ENCODE peak calls at places on chromosomes 4 and X, in nine cellular contexts. One of them, this sample, is unnamed.

GRCh38 chr4:2263701-2264321 is 1.9 kb upstream of the MXD4 start:
- DNase-seq in hepatocyte: no peak
- DNase-seq in fibroblast of pulmonary artery: no peak
- DNase-seq in SK-N-SH: no peak
- DNase-seq in pancreas: no peak
- DNase-seq in AG04450: no peak
- DNase-seq in thyroid gland: no peak
- DNase-seq in suprapubic skin: no peak
- DNase-seq in HFF-Myc: no peak
- DNase-seq in this sample: no peak

GRCh38 chr4:166274775-166275174 is 401.7 kb downstream of the TLL1 start:
- DNase-seq in fibroblast of pulmonary artery: no peak
- DNase-seq in thyroid gland: no peak
- DNase-seq in HFF-Myc: no peak
- DNase-seq in SK-N-SH: no peak
- DNase-seq in AG04450: no peak
- DNase-seq in hepatocyte: no peak
- DNase-seq in suprapubic skin: no peak
- DNase-seq in pancreas: no peak
- DNase-seq in this sample: no peak

GRCh38 chrX:19670854-19671620 is 155.7 kb upstream of the MAP3K15 start:
- DNase-seq in SK-N-SH: peak; percentile 4
- DNase-seq in HFF-Myc: peak; percentile 60
- DNase-seq in AG04450: peak; percentile 36
- DNase-seq in hepatocyte: peak; percentile 50
- DNase-seq in fibroblast of pulmonary artery: peak; percentile 84
- DNase-seq in thyroid gland: peak; percentile 69
- DNase-seq in suprapubic skin: peak; percentile 77
- DNase-seq in pancreas: no peak
- DNase-seq in this sample: peak; percentile 61

GRCh38 chr4:108959497-108959896 is 196.6 kb upstream of the ETNPPL start:
- DNase-seq in pancreas: no peak
- DNase-seq in SK-N-SH: no peak
- DNase-seq in fibroblast of pulmonary artery: no peak
- DNase-seq in AG04450: no peak
- DNase-seq in hepatocyte: no peak
- DNase-seq in suprapubic skin: no peak
- DNase-seq in HFF-Myc: no peak
- DNase-seq in thyroid gland: no peak
- DNase-seq in this sample: peak; percentile 65

GRCh38 chr4:94546949-94547348 is 95.2 kb downstream of the PDLIM5 start:
- DNase-seq in fibroblast of pulmonary artery: no peak
- DNase-seq in AG04450: no peak
- DNase-seq in suprapubic skin: no peak
- DNase-seq in thyroid gland: no peak
- DNase-seq in HFF-Myc: no peak
- DNase-seq in hepatocyte: no peak
- DNase-seq in pancreas: no peak
- DNase-seq in SK-N-SH: no peak
- DNase-seq in this sample: no peak

GRCh38 chr4:172650758-172651495 is 517.7 kb upstream of the GALNT7 start:
- DNase-seq in hepatocyte: peak; percentile 5
- DNase-seq in HFF-Myc: no peak
- DNase-seq in AG04450: no peak
- DNase-seq in SK-N-SH: no peak
- DNase-seq in fibroblast of pulmonary artery: no peak
- DNase-seq in pancreas: no peak
- DNase-seq in suprapubic skin: no peak
- DNase-seq in thyroid gland: no peak
- DNase-seq in this sample: peak; percentile 13

GRCh38 chrX:50920132-50920531 is 9.6 kb downstream of the BMP15 start:
- DNase-seq in AG04450: no peak
- DNase-seq in SK-N-SH: no peak
- DNase-seq in thyroid gland: no peak
- DNase-seq in suprapubic skin: no peak
- DNase-seq in HFF-Myc: no peak
- DNase-seq in fibroblast of pulmonary artery: peak; percentile 41
- DNase-seq in hepatocyte: peak; percentile 8
- DNase-seq in pancreas: no peak
- DNase-seq in this sample: peak; percentile 41

GRCh38 chr4:55920571-55920970 is 28.2 kb upstream of the CEP135 start:
- DNase-seq in AG04450: no peak
- DNase-seq in fibroblast of pulmonary artery: peak; percentile 14
- DNase-seq in HFF-Myc: no peak
- DNase-seq in thyroid gland: no peak
- DNase-seq in SK-N-SH: no peak
- DNase-seq in suprapubic skin: no peak
- DNase-seq in pancreas: no peak
- DNase-seq in hepatocyte: no peak
- DNase-seq in this sample: peak; percentile 63

GRCh38 chr4:176927664-176928063 is 134.9 kb upstream of the VEGFC start:
- DNase-seq in suprapubic skin: no peak
- DNase-seq in pancreas: no peak
- DNase-seq in HFF-Myc: peak; percentile 57
- DNase-seq in thyroid gland: no peak
- DNase-seq in hepatocyte: peak; percentile 23
- DNase-seq in fibroblast of pulmonary artery: peak; percentile 82
- DNase-seq in SK-N-SH: no peak
- DNase-seq in AG04450: peak; percentile 46
- DNase-seq in this sample: peak; percentile 93

GRCh38 chrX:31366076-31366475 is 294.2 kb upstream of the FTHL17 start:
- DNase-seq in AG04450: no peak
- DNase-seq in suprapubic skin: no peak
- DNase-seq in fibroblast of pulmonary artery: no peak
- DNase-seq in HFF-Myc: no peak
- DNase-seq in SK-N-SH: no peak
- DNase-seq in hepatocyte: no peak
- DNase-seq in pancreas: no peak
- DNase-seq in thyroid gland: peak; percentile 6
- DNase-seq in this sample: no peak

GRCh38 chr4:54496412-54496811 is 161.3 kb upstream of the KIT start:
- DNase-seq in pancreas: no peak
- DNase-seq in suprapubic skin: no peak
- DNase-seq in HFF-Myc: no peak
- DNase-seq in SK-N-SH: no peak
- DNase-seq in hepatocyte: no peak
- DNase-seq in thyroid gland: no peak
- DNase-seq in AG04450: no peak
- DNase-seq in fibroblast of pulmonary artery: no peak
- DNase-seq in this sample: no peak

GRCh38 chrX:19190902-19191301 is 68.6 kb upstream of the ADGRG2 start:
- DNase-seq in AG04450: no peak
- DNase-seq in hepatocyte: no peak
- DNase-seq in thyroid gland: no peak
- DNase-seq in fibroblast of pulmonary artery: no peak
- DNase-seq in pancreas: no peak
- DNase-seq in SK-N-SH: no peak
- DNase-seq in HFF-Myc: no peak
- DNase-seq in suprapubic skin: no peak
- DNase-seq in this sample: no peak

GRCh38 chr4:147088141-147088540 is 142.5 kb upstream of the TTC29 start:
- DNase-seq in suprapubic skin: no peak
- DNase-seq in fibroblast of pulmonary artery: no peak
- DNase-seq in HFF-Myc: no peak
- DNase-seq in pancreas: no peak
- DNase-seq in thyroid gland: no peak
- DNase-seq in SK-N-SH: no peak
- DNase-seq in AG04450: no peak
- DNase-seq in hepatocyte: no peak
- DNase-seq in this sample: peak; percentile 53

GRCh38 chr4:128675083-128675482 is 134.4 kb upstream of the JADE1 start:
- DNase-seq in hepatocyte: no peak
- DNase-seq in AG04450: no peak
- DNase-seq in thyroid gland: no peak
- DNase-seq in fibroblast of pulmonary artery: no peak
- DNase-seq in pancreas: no peak
- DNase-seq in SK-N-SH: no peak
- DNase-seq in HFF-Myc: no peak
- DNase-seq in suprapubic skin: no peak
- DNase-seq in this sample: peak; percentile 72

GRCh38 chr4:27684501-27685077 is 823.9 kb downstream of the STIM2 start:
- DNase-seq in pancreas: peak; percentile 37
- DNase-seq in HFF-Myc: peak; percentile 6
- DNase-seq in SK-N-SH: peak; percentile 15
- DNase-seq in thyroid gland: peak; percentile 31
- DNase-seq in fibroblast of pulmonary artery: peak; percentile 54
- DNase-seq in hepatocyte: peak; percentile 88
- DNase-seq in suprapubic skin: no peak
- DNase-seq in AG04450: no peak
- DNase-seq in this sample: peak; percentile 71

GRCh38 chr4:80173841-80174240 is 23.5 kb upstream of the PRDM8 start:
- DNase-seq in pancreas: no peak
- DNase-seq in SK-N-SH: no peak
- DNase-seq in thyroid gland: no peak
- DNase-seq in fibroblast of pulmonary artery: peak; percentile 31
- DNase-seq in AG04450: no peak
- DNase-seq in suprapubic skin: no peak
- DNase-seq in HFF-Myc: no peak
- DNase-seq in hepatocyte: no peak
- DNase-seq in this sample: peak; percentile 34

GRCh38 chr4:80171251-80171650 is 26.1 kb upstream of the PRDM8 start:
- DNase-seq in AG04450: no peak
- DNase-seq in suprapubic skin: no peak
- DNase-seq in HFF-Myc: no peak
- DNase-seq in hepatocyte: no peak
- DNase-seq in pancreas: no peak
- DNase-seq in fibroblast of pulmonary artery: peak; percentile 58
- DNase-seq in thyroid gland: no peak
- DNase-seq in SK-N-SH: no peak
- DNase-seq in this sample: peak; percentile 35

GRCh38 chr4:80173387-80173786 is 23.9 kb upstream of the PRDM8 start:
- DNase-seq in fibroblast of pulmonary artery: peak; percentile 69
- DNase-seq in pancreas: no peak
- DNase-seq in SK-N-SH: no peak
- DNase-seq in hepatocyte: no peak
- DNase-seq in suprapubic skin: no peak
- DNase-seq in thyroid gland: no peak
- DNase-seq in AG04450: no peak
- DNase-seq in HFF-Myc: no peak
- DNase-seq in this sample: peak; percentile 54

GRCh38 chr4:80172203-80172602 is 25.1 kb upstream of the PRDM8 start:
- DNase-seq in thyroid gland: no peak
- DNase-seq in AG04450: no peak
- DNase-seq in HFF-Myc: no peak
- DNase-seq in pancreas: no peak
- DNase-seq in suprapubic skin: no peak
- DNase-seq in fibroblast of pulmonary artery: no peak
- DNase-seq in SK-N-SH: no peak
- DNase-seq in hepatocyte: no peak
- DNase-seq in this sample: no peak

GRCh38 chr4:80171656-80172055 is 25.6 kb upstream of the PRDM8 start:
- DNase-seq in fibroblast of pulmonary artery: no peak
- DNase-seq in suprapubic skin: no peak
- DNase-seq in pancreas: no peak
- DNase-seq in HFF-Myc: no peak
- DNase-seq in AG04450: no peak
- DNase-seq in hepatocyte: no peak
- DNase-seq in thyroid gland: no peak
- DNase-seq in SK-N-SH: no peak
- DNase-seq in this sample: no peak
- H3K4me3 ChIP-seq in fibroblast of pulmonary artery: no peak overlapping the region
- H3K4me3 ChIP-seq in suprapubic skin: no peak overlapping the region
- H3K4me3 ChIP-seq in pancreas: no peak overlapping the region
- H3K4me3 ChIP-seq in HFF-Myc: no peak overlapping the region
- H3K4me3 ChIP-seq in AG04450: no peak overlapping the region
- H3K4me3 ChIP-seq in hepatocyte: no peak overlapping the region
- H3K4me3 ChIP-seq in thyroid gland: no peak overlapping the region
- H3K4me3 ChIP-seq in SK-N-SH: no peak overlapping the region
- H3K4me3 ChIP-seq in this sample: no peak overlapping the region

DNA sequence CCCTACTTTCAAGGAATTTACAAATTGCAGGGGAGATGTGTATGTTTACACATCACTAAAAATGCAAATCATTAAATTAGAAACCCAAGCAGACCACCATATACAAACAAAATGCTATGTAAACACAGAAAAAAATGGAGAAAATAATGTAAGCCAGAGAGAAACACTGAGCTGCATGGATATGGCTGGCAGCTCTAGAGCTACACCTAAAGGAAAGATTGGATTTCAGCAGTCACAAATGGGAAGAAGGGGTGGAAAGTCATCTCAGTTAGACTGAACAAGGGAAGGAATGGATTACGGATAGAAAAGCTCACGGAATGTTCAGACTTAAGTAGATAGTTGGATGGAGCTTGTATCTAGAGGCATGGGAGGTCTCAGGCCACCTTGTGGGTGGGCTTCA is 186.3 kb downstream of the MOSPD2 start:
- DNase-seq in thyroid gland: no peak
- DNase-seq in suprapubic skin: no peak
- DNase-seq in fibroblast of pulmonary artery: no peak
- DNase-seq in SK-N-SH: no peak
- DNase-seq in hepatocyte: peak; percentile 8
- DNase-seq in pancreas: no peak
- DNase-seq in HFF-Myc: no peak
- DNase-seq in AG04450: no peak
- DNase-seq in this sample: peak; percentile 0
- TF ChIP-seq CTCF in thyroid gland: no peak
- TF ChIP-seq CTCF in suprapubic skin: no peak
- TF ChIP-seq CTCF in fibroblast of pulmonary artery: no peak
- TF ChIP-seq CTCF in SK-N-SH: peak; percentile 31
- TF ChIP-seq CTCF in hepatocyte: peak; percentile 19
- TF ChIP-seq CTCF in pancreas: no peak
- TF ChIP-seq CTCF in HFF-Myc: no peak
- TF ChIP-seq CTCF in AG04450: peak; percentile 35
- TF ChIP-seq CTCF in this sample: peak; percentile 7

DNA sequence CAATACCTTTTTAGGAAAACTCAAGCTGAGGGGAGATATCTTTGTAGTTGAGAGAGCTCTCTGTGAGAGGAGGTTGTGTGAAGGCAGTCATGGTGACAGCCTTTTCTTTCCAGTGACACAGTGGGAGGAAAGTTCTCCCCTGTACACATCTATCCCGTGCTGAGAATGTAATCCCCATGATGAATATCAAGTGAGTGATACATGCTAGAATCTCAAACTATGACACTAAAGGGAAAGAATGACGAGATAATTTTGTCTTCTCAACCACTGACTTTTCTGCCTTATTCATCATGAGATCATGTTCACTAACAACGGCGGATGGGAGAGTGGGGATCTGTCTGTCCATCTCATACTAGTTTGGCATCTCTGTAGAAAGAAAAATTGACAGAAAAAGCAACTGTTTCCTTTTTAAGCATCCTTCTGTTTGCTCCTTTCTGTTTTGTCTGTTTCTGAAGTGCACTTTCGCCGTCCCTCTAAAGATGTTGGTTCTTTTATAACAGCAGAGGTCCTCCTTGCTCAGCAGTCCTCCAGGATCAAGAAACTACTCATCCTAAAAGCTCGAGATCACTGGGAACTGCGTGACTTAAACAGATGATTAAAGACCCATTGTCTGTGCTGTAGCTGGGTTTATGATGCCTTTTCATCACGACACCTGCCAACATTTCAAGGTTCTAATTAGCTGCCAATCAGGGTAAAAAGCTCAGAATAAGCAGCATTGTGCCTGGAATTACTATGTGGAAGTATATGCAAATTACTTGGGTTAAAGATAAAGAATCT is 137.6 kb downstream of the DCK start:
- DNase-seq in thyroid gland: no peak
- DNase-seq in hepatocyte: no peak
- DNase-seq in fibroblast of pulmonary artery: peak; percentile 39
- DNase-seq in pancreas: no peak
- DNase-seq in AG04450: no peak
- DNase-seq in suprapubic skin: no peak
- DNase-seq in SK-N-SH: no peak
- DNase-seq in HFF-Myc: peak; percentile 15
- DNase-seq in this sample: peak; percentile 40
- H3K4me3 ChIP-seq in thyroid gland: no peak overlapping the region
- H3K4me3 ChIP-seq in hepatocyte: no peak overlapping the region
- H3K4me3 ChIP-seq in fibroblast of pulmonary artery: no peak overlapping the region
- H3K4me3 ChIP-seq in pancreas: no peak overlapping the region
- H3K4me3 ChIP-seq in AG04450: peak overlapping the region; percentile 23
- H3K4me3 ChIP-seq in suprapubic skin: no peak overlapping the region
- H3K4me3 ChIP-seq in SK-N-SH: peak overlapping the region; percentile 51
- H3K4me3 ChIP-seq in HFF-Myc: no peak overlapping the region
- H3K4me3 ChIP-seq in this sample: no peak overlapping the region

GRCh38 chr4:59994118-59994517 is 1206.0 kb upstream of the ADGRL3 start:
- DNase-seq in pancreas: no peak
- DNase-seq in AG04450: no peak
- DNase-seq in SK-N-SH: no peak
- DNase-seq in thyroid gland: no peak
- DNase-seq in HFF-Myc: no peak
- DNase-seq in suprapubic skin: no peak
- DNase-seq in fibroblast of pulmonary artery: no peak
- DNase-seq in hepatocyte: peak; percentile 3
- DNase-seq in this sample: no peak
- TF ChIP-seq CTCF in pancreas: no peak
- TF ChIP-seq CTCF in AG04450: no peak
- TF ChIP-seq CTCF in SK-N-SH: no peak
- TF ChIP-seq CTCF in thyroid gland: no peak
- TF ChIP-seq CTCF in HFF-Myc: no peak
- TF ChIP-seq CTCF in suprapubic skin: no peak
- TF ChIP-seq CTCF in fibroblast of pulmonary artery: no peak
- TF ChIP-seq CTCF in hepatocyte: no peak
- TF ChIP-seq CTCF in this sample: no peak

This sample was measured in choroid plexus epithelial cell.